ENCODE peak calls at places on chromosome X, in seven cellular contexts. J, V, H, K, T, Q and C are unnamed samples.

GRCh38 chrX:40778861-40779575 is 43.7 kb upstream of the MED14 start:
- DNase-seq in H (no peak), J (no peak), K (no peak), Q (no peak), V (peak; percentile 18), T (no peak), C (no peak)

GRCh38 chrX:136046295-136046894 is 61.2 kb downstream of the SLC9A6 start:
- DNase-seq in T (no peak), Q (no peak), V (peak; percentile 46), J (no peak), K (no peak), H (no peak), C (no peak)

GRCh38 chrX:42028113-42028512 is 104.8 kb upstream of the CASK start:
- DNase-seq in K (no peak), J (no peak), Q (no peak), H (no peak), T (no peak), V (no peak), C (no peak)

GRCh38 chrX:68692651-68693050 is 45.2 kb downstream of the STARD8 start:
- DNase-seq in H (no peak), T (no peak), K (no peak), V (peak; percentile 48), J (no peak), Q (no peak), C (no peak)

GRCh38 chrX:150365051-150365952 is 2.2 kb downstream of the MAMLD1 start:
- DNase-seq in Q (no peak), J (peak; percentile 71), H (peak; percentile 45), V (peak; percentile 56), K (peak; percentile 40), T (peak; percentile 61), C (peak; percentile 75)

GRCh38 chrX:20595928-20596550 is 329.3 kb upstream of the RPS6KA3 start:
- DNase-seq in H (no peak), K (no peak), Q (no peak), J (no peak), T (no peak), V (no peak), C (no peak)

GRCh38 chrX:10906861-10907260 is 204.3 kb upstream of the HCCS start:
- DNase-seq in T (no peak), J (no peak), V (no peak), H (no peak), Q (no peak), K (no peak), C (no peak)

GRCh38 chrX:17154001-17154400 is 207.5 kb downstream of the REPS2 start:
- DNase-seq in Q (no peak), T (no peak), J (no peak), V (peak; percentile 47), K (no peak), H (no peak), C (no peak)

GRCh38 chrX:147914609-147915008 is 2.9 kb downstream of the FMR1 start:
- DNase-seq in K (no peak), J (no peak), T (no peak), H (no peak), Q (no peak), V (no peak), C (no peak)